ENCODE peak calls at places on chromosome 11, in six cellular contexts. K is stimulated activated CD8-positive, alpha-beta memory T cell treated with anti-CD3 and anti-CD28 coated beads, Interleukin-7, amount 100 ng/mL, for 24 hours; Z is GM12865; J is HTR-8/SVneo; B is astrocyte of the spinal cord; G is fibroblast of lung. L is an unnamed sample.

GRCh38 chr11:46315783-46316563 is 31.3 kb upstream of the DGKZ start:
- DNase-seq in J (no peak), G (no peak), K (no peak), Z (no peak), B (no peak), L (no peak)

GRCh38 chr11:31106963-31107576 is 262.5 kb downstream of the DCDC1 start:
- DNase-seq in J (peak; percentile 18), Z (peak; percentile 70), B (peak; percentile 21), G (peak; percentile 53), K (peak; percentile 15), L (peak; percentile 37)

GRCh38 chr11:43021466-43021865 is 290.3 kb upstream of the API5 start:
- DNase-seq in Z (peak; percentile 26), K (no peak), B (no peak), J (no peak), G (no peak), L (peak; percentile 15)

GRCh38 chr11:92886243-92886905 is 83.1 kb upstream of the MTNR1B start:
- DNase-seq in Z (peak; percentile 61), G (peak; percentile 75), B (peak; percentile 71), K (no peak), J (peak; percentile 69), L (peak; percentile 40)

GRCh38 chr11:82756765-82757650 is 23.3 kb upstream of the FAM181B start:
- DNase-seq in J (no peak), B (no peak), Z (peak; percentile 26), G (no peak), K (no peak), L (peak; percentile 3)

GRCh38 chr11:115670538-115671200 is 166.5 kb upstream of the CADM1 start:
- DNase-seq in Z (no peak), G (no peak), B (no peak), K (no peak), J (no peak), L (no peak)

GRCh38 chr11:67640021-67640757 is 626 bp upstream of the TBX10 start:
- DNase-seq in J (peak; percentile 75), Z (peak; percentile 79), K (peak; percentile 36), G (peak; percentile 32), B (peak; percentile 8), L (peak; percentile 82)

GRCh38 chr11:107612445-107612844 is 21.5 kb downstream of the ELMOD1 start:
- DNase-seq in K (no peak), J (no peak), G (no peak), B (no peak), Z (no peak), L (no peak)

GRCh38 chr11:103633037-103633788 is 403.2 kb upstream of the DDI1 start:
- DNase-seq in B (peak; percentile 45), J (peak; percentile 59), Z (no peak), G (peak; percentile 17), K (no peak), L (no peak)

GRCh38 chr11:75639752-75640151 is 29.1 kb downstream of the MAP6 start:
- DNase-seq in G (peak; percentile 61), B (peak; percentile 59), K (no peak), Z (peak; percentile 42), J (no peak), L (no peak)

GRCh38 chr11:69358398-69359080 is 64.6 kb downstream of the MYEOV start:
- DNase-seq in K (no peak), J (no peak), B (no peak), Z (no peak), G (no peak), L (no peak)

GRCh38 chr11:17008099-17008498 is 6.1 kb downstream of the PLEKHA7 start:
- DNase-seq in G (no peak), Z (no peak), K (no peak), J (no peak), B (no peak), L (no peak)

GRCh38 chr11:71209181-71209580 is 43.2 kb downstream of the SHANK2 start:
- DNase-seq in B (no peak), Z (no peak), J (no peak), K (no peak), G (no peak), L (no peak)

L was measured in OCI-LY7.